ENCODE peak calls at places on chromosome 22, in eight cellular contexts. One of them, this sample, is unnamed.

GRCh38 chr22:36211237-36211881 is 9.8 kb upstream of the APOL4 start:
- DNase-seq in activated CD8-positive, alpha-beta T cell treated with anti-CD3 and anti-CD28 coated beads for 36 hours: no peak
- DNase-seq in choroid plexus epithelial cell: peak; percentile 84
- DNase-seq in IMR-90: peak; percentile 56
- DNase-seq in glomerular endothelial cell: no peak
- DNase-seq in colonic mucosa: no peak
- DNase-seq in activated effector memory CD4-positive, alpha-beta T cell treated with anti-CD3 and anti-CD28 coated beads, Interleukin-2, amount 50 U/mL, for 16 hours: no peak
- DNase-seq in substantia nigra: no peak
- DNase-seq in this sample: no peak

GRCh38 chr22:27170491-27170890 is 513.1 kb downstream of the MIAT start:
- DNase-seq in activated CD8-positive, alpha-beta T cell treated with anti-CD3 and anti-CD28 coated beads for 36 hours: no peak
- DNase-seq in choroid plexus epithelial cell: peak; percentile 84
- DNase-seq in IMR-90: peak; percentile 48
- DNase-seq in glomerular endothelial cell: no peak
- DNase-seq in colonic mucosa: no peak
- DNase-seq in activated effector memory CD4-positive, alpha-beta T cell treated with anti-CD3 and anti-CD28 coated beads, Interleukin-2, amount 50 U/mL, for 16 hours: no peak
- DNase-seq in substantia nigra: no peak
- DNase-seq in this sample: no peak

GRCh38 chr22:49639956-49640355 is 187.7 kb downstream of the BRD1 start:
- DNase-seq in activated CD8-positive, alpha-beta T cell treated with anti-CD3 and anti-CD28 coated beads for 36 hours: no peak
- DNase-seq in choroid plexus epithelial cell: no peak
- DNase-seq in IMR-90: no peak
- DNase-seq in glomerular endothelial cell: no peak
- DNase-seq in colonic mucosa: no peak
- DNase-seq in activated effector memory CD4-positive, alpha-beta T cell treated with anti-CD3 and anti-CD28 coated beads, Interleukin-2, amount 50 U/mL, for 16 hours: no peak
- DNase-seq in substantia nigra: no peak
- DNase-seq in this sample: no peak

GRCh38 chr22:48923909-48924475 is 903.7 kb downstream of the BRD1 start:
- DNase-seq in activated CD8-positive, alpha-beta T cell treated with anti-CD3 and anti-CD28 coated beads for 36 hours: no peak
- DNase-seq in choroid plexus epithelial cell: no peak
- DNase-seq in IMR-90: no peak
- DNase-seq in glomerular endothelial cell: no peak
- DNase-seq in colonic mucosa: no peak
- DNase-seq in activated effector memory CD4-positive, alpha-beta T cell treated with anti-CD3 and anti-CD28 coated beads, Interleukin-2, amount 50 U/mL, for 16 hours: no peak
- DNase-seq in substantia nigra: no peak
- DNase-seq in this sample: no peak

GRCh38 chr22:41830174-41830573 is 2.7 kb upstream of the SREBF2 start:
- DNase-seq in activated CD8-positive, alpha-beta T cell treated with anti-CD3 and anti-CD28 coated beads for 36 hours: no peak
- DNase-seq in choroid plexus epithelial cell: no peak
- DNase-seq in IMR-90: no peak
- DNase-seq in glomerular endothelial cell: no peak
- DNase-seq in colonic mucosa: no peak
- DNase-seq in activated effector memory CD4-positive, alpha-beta T cell treated with anti-CD3 and anti-CD28 coated beads, Interleukin-2, amount 50 U/mL, for 16 hours: peak; percentile 67
- DNase-seq in substantia nigra: no peak
- DNase-seq in this sample: no peak

GRCh38 chr22:44659140-44659539 is 42.9 kb upstream of the PRR5 start:
- DNase-seq in activated CD8-positive, alpha-beta T cell treated with anti-CD3 and anti-CD28 coated beads for 36 hours: no peak
- DNase-seq in choroid plexus epithelial cell: peak; percentile 25
- DNase-seq in IMR-90: no peak
- DNase-seq in glomerular endothelial cell: no peak
- DNase-seq in colonic mucosa: no peak
- DNase-seq in activated effector memory CD4-positive, alpha-beta T cell treated with anti-CD3 and anti-CD28 coated beads, Interleukin-2, amount 50 U/mL, for 16 hours: no peak
- DNase-seq in substantia nigra: peak; percentile 62
- DNase-seq in this sample: no peak

GRCh38 chr22:30763815-30764686 is 69.4 kb downstream of the OSBP2 start:
- DNase-seq in activated CD8-positive, alpha-beta T cell treated with anti-CD3 and anti-CD28 coated beads for 36 hours: peak; percentile 75
- DNase-seq in choroid plexus epithelial cell: peak; percentile 92
- DNase-seq in IMR-90: peak; percentile 86
- DNase-seq in glomerular endothelial cell: no peak
- DNase-seq in colonic mucosa: peak; percentile 56
- DNase-seq in activated effector memory CD4-positive, alpha-beta T cell treated with anti-CD3 and anti-CD28 coated beads, Interleukin-2, amount 50 U/mL, for 16 hours: peak; percentile 72
- DNase-seq in substantia nigra: peak; percentile 9
- DNase-seq in this sample: peak; percentile 51

GRCh38 chr22:29871684-29872083 is 11.3 kb upstream of the MTMR3 start:
- DNase-seq in activated CD8-positive, alpha-beta T cell treated with anti-CD3 and anti-CD28 coated beads for 36 hours: no peak
- DNase-seq in choroid plexus epithelial cell: peak; percentile 15
- DNase-seq in IMR-90: no peak
- DNase-seq in glomerular endothelial cell: no peak
- DNase-seq in colonic mucosa: no peak
- DNase-seq in activated effector memory CD4-positive, alpha-beta T cell treated with anti-CD3 and anti-CD28 coated beads, Interleukin-2, amount 50 U/mL, for 16 hours: no peak
- DNase-seq in substantia nigra: no peak
- DNase-seq in this sample: no peak

GRCh38 chr22:29780781-29781676 is 13.9 kb downstream of the UQCR10 start:
- DNase-seq in activated CD8-positive, alpha-beta T cell treated with anti-CD3 and anti-CD28 coated beads for 36 hours: no peak
- DNase-seq in choroid plexus epithelial cell: peak; percentile 78
- DNase-seq in IMR-90: peak; percentile 85
- DNase-seq in glomerular endothelial cell: no peak
- DNase-seq in colonic mucosa: no peak
- DNase-seq in activated effector memory CD4-positive, alpha-beta T cell treated with anti-CD3 and anti-CD28 coated beads, Interleukin-2, amount 50 U/mL, for 16 hours: no peak
- DNase-seq in substantia nigra: no peak
- DNase-seq in this sample: no peak

GRCh38 chr22:40175571-40176105 is 2.1 kb upstream of the TNRC6B start:
- DNase-seq in activated CD8-positive, alpha-beta T cell treated with anti-CD3 and anti-CD28 coated beads for 36 hours: no peak
- DNase-seq in choroid plexus epithelial cell: no peak
- DNase-seq in IMR-90: no peak
- DNase-seq in glomerular endothelial cell: no peak
- DNase-seq in colonic mucosa: peak; percentile 15
- DNase-seq in activated effector memory CD4-positive, alpha-beta T cell treated with anti-CD3 and anti-CD28 coated beads, Interleukin-2, amount 50 U/mL, for 16 hours: no peak
- DNase-seq in substantia nigra: peak; percentile 9
- DNase-seq in this sample: no peak

GRCh38 chr22:48573766-48574165 is 1253.9 kb downstream of the BRD1 start:
- DNase-seq in activated CD8-positive, alpha-beta T cell treated with anti-CD3 and anti-CD28 coated beads for 36 hours: no peak
- DNase-seq in choroid plexus epithelial cell: no peak
- DNase-seq in IMR-90: no peak
- DNase-seq in glomerular endothelial cell: no peak
- DNase-seq in colonic mucosa: no peak
- DNase-seq in activated effector memory CD4-positive, alpha-beta T cell treated with anti-CD3 and anti-CD28 coated beads, Interleukin-2, amount 50 U/mL, for 16 hours: no peak
- DNase-seq in substantia nigra: no peak
- DNase-seq in this sample: no peak

GRCh38 chr22:41915783-41916493 is 1.1 kb upstream of the SHISA8 start:
- DNase-seq in activated CD8-positive, alpha-beta T cell treated with anti-CD3 and anti-CD28 coated beads for 36 hours: no peak
- DNase-seq in choroid plexus epithelial cell: no peak
- DNase-seq in IMR-90: no peak
- DNase-seq in glomerular endothelial cell: no peak
- DNase-seq in colonic mucosa: no peak
- DNase-seq in activated effector memory CD4-positive, alpha-beta T cell treated with anti-CD3 and anti-CD28 coated beads, Interleukin-2, amount 50 U/mL, for 16 hours: no peak
- DNase-seq in substantia nigra: no peak
- DNase-seq in this sample: no peak

GRCh38 chr22:43827926-43828710 is 16.0 kb upstream of the EFCAB6 start:
- DNase-seq in activated CD8-positive, alpha-beta T cell treated with anti-CD3 and anti-CD28 coated beads for 36 hours: no peak
- DNase-seq in choroid plexus epithelial cell: no peak
- DNase-seq in IMR-90: no peak
- DNase-seq in glomerular endothelial cell: no peak
- DNase-seq in colonic mucosa: no peak
- DNase-seq in activated effector memory CD4-positive, alpha-beta T cell treated with anti-CD3 and anti-CD28 coated beads, Interleukin-2, amount 50 U/mL, for 16 hours: peak; percentile 46
- DNase-seq in substantia nigra: no peak
- DNase-seq in this sample: peak; percentile 32

GRCh38 chr22:50547231-50547851 is 1.6 kb downstream of the KLHDC7B start:
- DNase-seq in activated CD8-positive, alpha-beta T cell treated with anti-CD3 and anti-CD28 coated beads for 36 hours: peak; percentile 31
- DNase-seq in choroid plexus epithelial cell: no peak
- DNase-seq in IMR-90: no peak
- DNase-seq in glomerular endothelial cell: no peak
- DNase-seq in colonic mucosa: no peak
- DNase-seq in activated effector memory CD4-positive, alpha-beta T cell treated with anti-CD3 and anti-CD28 coated beads, Interleukin-2, amount 50 U/mL, for 16 hours: no peak
- DNase-seq in substantia nigra: no peak
- DNase-seq in this sample: peak; percentile 48

GRCh38 chr22:31947296-31947695 is 3.0 kb downstream of the YWHAH start:
- DNase-seq in activated CD8-positive, alpha-beta T cell treated with anti-CD3 and anti-CD28 coated beads for 36 hours: peak; percentile 52
- DNase-seq in choroid plexus epithelial cell: peak; percentile 62
- DNase-seq in IMR-90: no peak
- DNase-seq in glomerular endothelial cell: no peak
- DNase-seq in colonic mucosa: peak; percentile 53
- DNase-seq in activated effector memory CD4-positive, alpha-beta T cell treated with anti-CD3 and anti-CD28 coated beads, Interleukin-2, amount 50 U/mL, for 16 hours: no peak
- DNase-seq in substantia nigra: no peak
- DNase-seq in this sample: no peak

GRCh38 chr22:49586873-49587272 is 240.8 kb downstream of the BRD1 start:
- DNase-seq in activated CD8-positive, alpha-beta T cell treated with anti-CD3 and anti-CD28 coated beads for 36 hours: no peak
- DNase-seq in choroid plexus epithelial cell: no peak
- DNase-seq in IMR-90: no peak
- DNase-seq in glomerular endothelial cell: no peak
- DNase-seq in colonic mucosa: no peak
- DNase-seq in activated effector memory CD4-positive, alpha-beta T cell treated with anti-CD3 and anti-CD28 coated beads, Interleukin-2, amount 50 U/mL, for 16 hours: peak; percentile 56
- DNase-seq in substantia nigra: no peak
- DNase-seq in this sample: no peak

GRCh38 chr22:23556026-23556620 is 24.0 kb downstream of the IGLL1 start:
- DNase-seq in activated CD8-positive, alpha-beta T cell treated with anti-CD3 and anti-CD28 coated beads for 36 hours: no peak
- DNase-seq in choroid plexus epithelial cell: no peak
- DNase-seq in IMR-90: no peak
- DNase-seq in glomerular endothelial cell: no peak
- DNase-seq in colonic mucosa: no peak
- DNase-seq in activated effector memory CD4-positive, alpha-beta T cell treated with anti-CD3 and anti-CD28 coated beads, Interleukin-2, amount 50 U/mL, for 16 hours: peak; percentile 21
- DNase-seq in substantia nigra: no peak
- DNase-seq in this sample: peak; percentile 33

GRCh38 chr22:37449281-37449680 is 22.0 kb upstream of the ELFN2 start:
- DNase-seq in activated CD8-positive, alpha-beta T cell treated with anti-CD3 and anti-CD28 coated beads for 36 hours: no peak
- DNase-seq in choroid plexus epithelial cell: no peak
- DNase-seq in IMR-90: no peak
- DNase-seq in glomerular endothelial cell: no peak
- DNase-seq in colonic mucosa: no peak
- DNase-seq in activated effector memory CD4-positive, alpha-beta T cell treated with anti-CD3 and anti-CD28 coated beads, Interleukin-2, amount 50 U/mL, for 16 hours: no peak
- DNase-seq in substantia nigra: no peak
- DNase-seq in this sample: no peak

GRCh38 chr22:42799462-42800405 is 57.3 kb downstream of the ARFGAP3 start:
- DNase-seq in activated CD8-positive, alpha-beta T cell treated with anti-CD3 and anti-CD28 coated beads for 36 hours: peak; percentile 6
- DNase-seq in choroid plexus epithelial cell: no peak
- DNase-seq in IMR-90: no peak
- DNase-seq in glomerular endothelial cell: no peak
- DNase-seq in colonic mucosa: no peak
- DNase-seq in activated effector memory CD4-positive, alpha-beta T cell treated with anti-CD3 and anti-CD28 coated beads, Interleukin-2, amount 50 U/mL, for 16 hours: no peak
- DNase-seq in substantia nigra: no peak
- DNase-seq in this sample: peak; percentile 32

GRCh38 chr22:49638788-49639187 is 188.9 kb downstream of the BRD1 start:
- DNase-seq in activated CD8-positive, alpha-beta T cell treated with anti-CD3 and anti-CD28 coated beads for 36 hours: no peak
- DNase-seq in choroid plexus epithelial cell: no peak
- DNase-seq in IMR-90: no peak
- DNase-seq in glomerular endothelial cell: no peak
- DNase-seq in colonic mucosa: no peak
- DNase-seq in activated effector memory CD4-positive, alpha-beta T cell treated with anti-CD3 and anti-CD28 coated beads, Interleukin-2, amount 50 U/mL, for 16 hours: no peak
- DNase-seq in substantia nigra: peak; percentile 37
- DNase-seq in this sample: no peak

GRCh38 chr22:31812977-31813605 is 59.3 kb downstream of the DEPDC5 start:
- DNase-seq in activated CD8-positive, alpha-beta T cell treated with anti-CD3 and anti-CD28 coated beads for 36 hours: no peak
- DNase-seq in choroid plexus epithelial cell: no peak
- DNase-seq in IMR-90: no peak
- DNase-seq in glomerular endothelial cell: no peak
- DNase-seq in colonic mucosa: no peak
- DNase-seq in activated effector memory CD4-positive, alpha-beta T cell treated with anti-CD3 and anti-CD28 coated beads, Interleukin-2, amount 50 U/mL, for 16 hours: no peak
- DNase-seq in substantia nigra: no peak
- DNase-seq in this sample: no peak

GRCh38 chr22:17342361-17342760 is 26.9 kb upstream of the CECR2 start:
- DNase-seq in activated CD8-positive, alpha-beta T cell treated with anti-CD3 and anti-CD28 coated beads for 36 hours: no peak
- DNase-seq in choroid plexus epithelial cell: no peak
- DNase-seq in IMR-90: no peak
- DNase-seq in glomerular endothelial cell: no peak
- DNase-seq in colonic mucosa: no peak
- DNase-seq in activated effector memory CD4-positive, alpha-beta T cell treated with anti-CD3 and anti-CD28 coated beads, Interleukin-2, amount 50 U/mL, for 16 hours: no peak
- DNase-seq in substantia nigra: no peak
- DNase-seq in this sample: no peak

GRCh38 chr22:47333625-47334024 is 571.2 kb downstream of the TBC1D22A start:
- DNase-seq in activated CD8-positive, alpha-beta T cell treated with anti-CD3 and anti-CD28 coated beads for 36 hours: no peak
- DNase-seq in choroid plexus epithelial cell: peak; percentile 68
- DNase-seq in IMR-90: peak; percentile 71
- DNase-seq in glomerular endothelial cell: peak; percentile 52
- DNase-seq in colonic mucosa: no peak
- DNase-seq in activated effector memory CD4-positive, alpha-beta T cell treated with anti-CD3 and anti-CD28 coated beads, Interleukin-2, amount 50 U/mL, for 16 hours: no peak
- DNase-seq in substantia nigra: no peak
- DNase-seq in this sample: peak; percentile 64

GRCh38 chr22:40479887-40480538 is 109.6 kb downstream of the SGSM3 start:
- DNase-seq in activated CD8-positive, alpha-beta T cell treated with anti-CD3 and anti-CD28 coated beads for 36 hours: no peak
- DNase-seq in choroid plexus epithelial cell: peak; percentile 55
- DNase-seq in IMR-90: peak; percentile 40
- DNase-seq in glomerular endothelial cell: no peak
- DNase-seq in colonic mucosa: no peak
- DNase-seq in activated effector memory CD4-positive, alpha-beta T cell treated with anti-CD3 and anti-CD28 coated beads, Interleukin-2, amount 50 U/mL, for 16 hours: no peak
- DNase-seq in substantia nigra: no peak
- DNase-seq in this sample: no peak

GRCh38 chr22:31248965-31249940 is 37.2 kb downstream of the LIMK2 start:
- DNase-seq in activated CD8-positive, alpha-beta T cell treated with anti-CD3 and anti-CD28 coated beads for 36 hours: no peak
- DNase-seq in choroid plexus epithelial cell: no peak
- DNase-seq in IMR-90: no peak
- DNase-seq in glomerular endothelial cell: no peak
- DNase-seq in colonic mucosa: no peak
- DNase-seq in activated effector memory CD4-positive, alpha-beta T cell treated with anti-CD3 and anti-CD28 coated beads, Interleukin-2, amount 50 U/mL, for 16 hours: no peak
- DNase-seq in substantia nigra: peak; percentile 49
- DNase-seq in this sample: no peak

GRCh38 chr22:17866127-17866526 is 91.9 kb upstream of the BID start:
- DNase-seq in activated CD8-positive, alpha-beta T cell treated with anti-CD3 and anti-CD28 coated beads for 36 hours: no peak
- DNase-seq in choroid plexus epithelial cell: no peak
- DNase-seq in IMR-90: no peak
- DNase-seq in glomerular endothelial cell: no peak
- DNase-seq in colonic mucosa: no peak
- DNase-seq in activated effector memory CD4-positive, alpha-beta T cell treated with anti-CD3 and anti-CD28 coated beads, Interleukin-2, amount 50 U/mL, for 16 hours: no peak
- DNase-seq in substantia nigra: peak; percentile 85
- DNase-seq in this sample: no peak

GRCh38 chr22:44193537-44193896 is 12.8 kb downstream of the PARVG start:
- DNase-seq in activated CD8-positive, alpha-beta T cell treated with anti-CD3 and anti-CD28 coated beads for 36 hours: peak; percentile 46
- DNase-seq in choroid plexus epithelial cell: no peak
- DNase-seq in IMR-90: no peak
- DNase-seq in glomerular endothelial cell: no peak
- DNase-seq in colonic mucosa: no peak
- DNase-seq in activated effector memory CD4-positive, alpha-beta T cell treated with anti-CD3 and anti-CD28 coated beads, Interleukin-2, amount 50 U/mL, for 16 hours: peak; percentile 62
- DNase-seq in substantia nigra: no peak
- DNase-seq in this sample: no peak

GRCh38 chr22:22513619-22514018 is 5.1 kb upstream of the ZNF280B start:
- DNase-seq in activated CD8-positive, alpha-beta T cell treated with anti-CD3 and anti-CD28 coated beads for 36 hours: no peak
- DNase-seq in choroid plexus epithelial cell: no peak
- DNase-seq in IMR-90: no peak
- DNase-seq in glomerular endothelial cell: no peak
- DNase-seq in colonic mucosa: no peak
- DNase-seq in activated effector memory CD4-positive, alpha-beta T cell treated with anti-CD3 and anti-CD28 coated beads, Interleukin-2, amount 50 U/mL, for 16 hours: no peak
- DNase-seq in substantia nigra: no peak
- DNase-seq in this sample: no peak